ENCODE peak calls at places on chromosomes 11 and 22, in seven cellular contexts. A is PC-9, D is SK-N-SH, B is A549, P is IMR-90, G is fibroblast of lung, Q is HepG2. Z is an unnamed sample.

GRCh38 chr11:119764108-119764874 is 35.3 kb upstream of the NECTIN1 start:
- DNase-seq in A (no peak), D (no peak), B (no peak), P (peak; percentile 42), G (peak; percentile 79), Q (no peak), Z (no peak)

GRCh38 chr11:74870485-74870884 is 78.4 kb downstream of the XRRA1 start:
- DNase-seq in A (no peak), D (peak; percentile 18), B (peak; percentile 46), P (peak; percentile 66), G (peak; percentile 35), Q (peak; percentile 60), Z (no peak)

GRCh38 chr11:90542092-90542491 is 319.2 kb upstream of the CHORDC1 start:
- DNase-seq in A (no peak), D (no peak), B (no peak), P (no peak), G (no peak), Q (no peak), Z (no peak)

GRCh38 chr11:75816561-75817239 is 1.7 kb downstream of the UVRAG start:
- DNase-seq in A (no peak), D (no peak), B (no peak), P (no peak), G (peak; percentile 23), Q (no peak), Z (peak; percentile 41)

GRCh38 chr11:110053848-110054414 is 39.3 kb upstream of the ZC3H12C start:
- DNase-seq in A (no peak), D (no peak), B (no peak), P (no peak), G (no peak), Q (no peak), Z (no peak)

GRCh38 chr11:18066626-18067025 is 20.6 kb upstream of the TPH1 start:
- DNase-seq in A (no peak), D (no peak), B (no peak), P (peak; percentile 19), G (peak; percentile 47), Q (no peak), Z (no peak)

GRCh38 chr11:66448523-66448922 is 9.9 kb upstream of the MRPL11 start:
- DNase-seq in A (no peak), D (no peak), B (no peak), P (no peak), G (no peak), Q (no peak), Z (no peak)

GRCh38 chr11:70732493-70733206 is 334.3 kb downstream of the CTTN start:
- DNase-seq in A (no peak), D (no peak), B (no peak), P (no peak), G (no peak), Q (no peak), Z (no peak)

GRCh38 chr11:5593146-5593545 is 3.3 kb upstream of the TRIM6 start:
- DNase-seq in A (no peak), D (no peak), B (no peak), P (peak; percentile 54), G (peak; percentile 66), Q (no peak), Z (no peak)

GRCh38 chr11:117610045-117610444 is 187.0 kb downstream of the DSCAML1 start:
- DNase-seq in A (no peak), D (no peak), B (peak; percentile 27), P (peak; percentile 51), G (peak; percentile 51), Q (no peak), Z (no peak)

GRCh38 chr22:42417645-42418303 is 14.4 kb downstream of the NFAM1 start:
- DNase-seq in A (no peak), D (no peak), B (no peak), P (no peak), G (no peak), Q (no peak), Z (no peak)

GRCh38 chr11:123454060-123454651 is 24.1 kb downstream of the GRAMD1B start:
- DNase-seq in A (peak; percentile 94), D (no peak), B (peak; percentile 81), P (peak; percentile 61), G (peak; percentile 68), Q (no peak), Z (peak; percentile 24)

GRCh38 chr11:14179126-14179820 is 179.7 kb downstream of the RRAS2 start:
- DNase-seq in A (no peak), D (no peak), B (no peak), P (peak; percentile 22), G (peak; percentile 8), Q (no peak), Z (no peak)

GRCh38 chr22:22085702-22086500 is 103.3 kb upstream of the TOP3B start:
- DNase-seq in A (no peak), D (peak; percentile 44), B (no peak), P (peak; percentile 72), G (peak; percentile 18), Q (no peak), Z (no peak)

GRCh38 chr11:118046051-118046963 is 30.6 kb upstream of the TMPRSS4 start:
- DNase-seq in A (no peak), D (no peak), B (no peak), P (no peak), G (no peak), Q (no peak), Z (no peak)

GRCh38 chr11:843086-843704 is 543 bp downstream of the TSPAN4 start:
- DNase-seq in A (no peak), D (peak; percentile 68), B (no peak), P (no peak), G (no peak), Q (no peak), Z (no peak)

GRCh38 chr11:130629039-130629438 is 180.6 kb downstream of the ADAMTS15 start:
- DNase-seq in A (no peak), D (no peak), B (no peak), P (no peak), G (peak; percentile 65), Q (no peak), Z (no peak)

GRCh38 chr11:118488480-118489109 is 38.7 kb upstream of the TTC36 start:
- DNase-seq in A (peak; percentile 64), D (peak; percentile 74), B (peak; percentile 41), P (peak; percentile 83), G (peak; percentile 66), Q (peak; percentile 68), Z (peak; percentile 77)

GRCh38 chr11:124108158-124108557 is 7.1 kb upstream of the VWA5A start:
- DNase-seq in A (no peak), D (no peak), B (no peak), P (peak; percentile 15), G (peak; percentile 28), Q (peak; percentile 3), Z (no peak)

DNA sequence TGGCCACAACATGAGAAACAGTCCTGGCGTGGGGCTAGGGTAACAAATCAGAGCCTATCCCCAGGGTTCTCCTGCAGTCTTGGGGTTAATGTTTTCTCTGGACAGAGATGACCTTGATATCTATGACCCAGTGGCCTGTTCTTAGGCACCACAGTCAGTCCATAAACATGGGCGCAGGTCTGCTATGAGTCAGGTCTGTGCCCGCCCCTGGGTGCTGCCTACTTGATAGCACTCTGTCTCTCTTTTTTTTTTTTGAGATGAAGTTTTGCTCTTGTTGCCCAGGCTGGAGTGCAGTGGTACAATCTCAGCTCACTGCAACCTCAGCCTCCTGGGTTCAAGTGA is 34.4 kb downstream of the AMPD3 start:
- DNase-seq in A (no peak), D (no peak), B (no peak), P (no peak), G (no peak), Q (no peak), Z (no peak)
- H3K4me3 ChIP-seq in A (no peak overlapping the region), D (no peak overlapping the region), B (no peak overlapping the region), P (no peak overlapping the region), G (no peak overlapping the region), Q (no peak overlapping the region), Z (no peak overlapping the region)

GRCh38 chr11:9053631-9054030 is 37.8 kb downstream of the SCUBE2 start:
- DNase-seq in A (no peak), D (no peak), B (no peak), P (peak; percentile 73), G (peak; percentile 56), Q (no peak), Z (no peak)

GRCh38 chr11:9057888-9058287 is 33.5 kb downstream of the SCUBE2 start:
- DNase-seq in A (no peak), D (no peak), B (no peak), P (no peak), G (no peak), Q (no peak), Z (peak; percentile 29)

GRCh38 chr11:9052316-9052715 is 39.1 kb downstream of the SCUBE2 start:
- DNase-seq in A (no peak), D (no peak), B (no peak), P (no peak), G (no peak), Q (no peak), Z (no peak)

GRCh38 chr11:9057032-9057431 is 34.4 kb downstream of the SCUBE2 start:
- DNase-seq in A (no peak), D (no peak), B (no peak), P (peak; percentile 12), G (no peak), Q (no peak), Z (no peak)

DNA sequence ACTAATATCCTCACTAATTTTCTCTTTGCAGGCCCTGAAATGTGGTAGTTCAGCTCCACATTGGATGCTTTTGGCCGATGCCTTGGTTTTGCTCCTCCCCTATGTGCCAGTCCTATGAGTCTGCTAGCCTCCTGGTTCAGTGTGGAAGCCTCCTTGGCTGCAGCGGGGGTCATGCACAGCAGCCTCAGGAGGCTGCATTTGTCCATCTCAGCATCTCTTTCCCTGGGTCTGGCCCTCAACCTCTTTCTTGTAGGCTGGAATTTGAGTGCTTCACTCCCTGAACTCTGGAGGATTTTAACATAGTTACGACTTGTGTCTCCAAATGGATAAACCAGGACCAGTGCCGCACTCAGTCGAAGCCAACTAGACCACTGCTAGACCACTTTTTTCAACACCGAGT is 34.9 kb downstream of the SCUBE2 start:
- DNase-seq in A (no peak), D (no peak), B (no peak), P (no peak), G (no peak), Q (no peak), Z (no peak)
- H3K4me2 ChIP-seq in A (no peak overlapping the region), D (no peak overlapping the region), B (no peak overlapping the region), P (no peak overlapping the region), G (no peak overlapping the region), Q (no peak overlapping the region), Z (no peak overlapping the region)

GRCh38 chr11:68373810-68374501 is 61.6 kb downstream of the LRP5 start:
- DNase-seq in A (no peak), D (peak; percentile 83), B (no peak), P (peak; percentile 15), G (peak; percentile 12), Q (peak; percentile 81), Z (no peak)

GRCh38 chr11:68372625-68373024 is 60.2 kb downstream of the LRP5 start:
- DNase-seq in A (no peak), D (no peak), B (no peak), P (no peak), G (no peak), Q (no peak), Z (no peak)

GRCh38 chr11:68372114-68372513 is 59.7 kb downstream of the LRP5 start:
- DNase-seq in A (no peak), D (no peak), B (no peak), P (no peak), G (no peak), Q (no peak), Z (no peak)

GRCh38 chr11:68374531-68374930 is 62.1 kb downstream of the LRP5 start:
- DNase-seq in A (no peak), D (no peak), B (no peak), P (peak; percentile 15), G (no peak), Q (no peak), Z (no peak)

GRCh38 chr11:68373189-68373809 is 60.9 kb downstream of the LRP5 start:
- DNase-seq in A (no peak), D (peak; percentile 94), B (no peak), P (peak; percentile 61), G (peak; percentile 36), Q (no peak), Z (no peak)
- H3K4me1 ChIP-seq in A (peaks cover 19% of the 10 kb centered on the region), D (peaks cover 23% of the 10 kb centered on the region), B (peaks cover 4% of the 10 kb centered on the region), P (peaks cover 16% of the 10 kb centered on the region), G (peaks cover 18% of the 10 kb centered on the region), Q (peaks cover 40% of the 10 kb centered on the region), Z (no peaks in the 10 kb centered on the region)

GRCh38 chr22:23762866-23763578 is at the start of gene C22orf15:
- DNase-seq in A (no peak), D (peak; percentile 19), B (no peak), P (peak; percentile 29), G (peak; percentile 47), Q (no peak), Z (peak; percentile 62)
- H3K4me3 ChIP-seq in A (no peak within 1 kb of the TSS), D (no peak within 1 kb of the TSS), B (no peak within 1 kb of the TSS), P (no peak within 1 kb of the TSS), G (no peak within 1 kb of the TSS), Q (no peak within 1 kb of the TSS), Z (no peak within 1 kb of the TSS)